ENCODE peak calls at places on chromosome 3, in eight cellular contexts. One of them, this sample, is unnamed.

GRCh38 chr3:107913671-107914070 is 177.2 kb downstream of the CD47 start:
- ATAC-seq in activated CD8-positive, alpha-beta T cell treated with anti-CD3 and anti-CD28 coated beads for 36 hours: no peak
- ATAC-seq in central memory CD8-positive, alpha-beta T cell: no peak
- ATAC-seq in A549: no peak
- ATAC-seq in T-cell: no peak
- ATAC-seq in Panc1: no peak
- ATAC-seq in right cardiac atrium: no peak
- ATAC-seq in activated naive CD4-positive, alpha-beta T cell treated with anti-CD3 and anti-CD28 coated beads, Interleukin-2, amount 50 U/mL, for 72 hours: no peak
- ATAC-seq in this sample: no peak

GRCh38 chr3:115470254-115470653 is 153.1 kb upstream of the GAP43 start:
- ATAC-seq in activated CD8-positive, alpha-beta T cell treated with anti-CD3 and anti-CD28 coated beads for 36 hours: no peak
- ATAC-seq in central memory CD8-positive, alpha-beta T cell: no peak
- ATAC-seq in A549: no peak
- ATAC-seq in T-cell: no peak
- ATAC-seq in Panc1: no peak
- ATAC-seq in right cardiac atrium: no peak
- ATAC-seq in activated naive CD4-positive, alpha-beta T cell treated with anti-CD3 and anti-CD28 coated beads, Interleukin-2, amount 50 U/mL, for 72 hours: no peak
- ATAC-seq in this sample: no peak

GRCh38 chr3:188760408-188760807 is 411.4 kb upstream of the TPRG1 start:
- ATAC-seq in activated CD8-positive, alpha-beta T cell treated with anti-CD3 and anti-CD28 coated beads for 36 hours: no peak
- ATAC-seq in central memory CD8-positive, alpha-beta T cell: no peak
- ATAC-seq in A549: no peak
- ATAC-seq in T-cell: no peak
- ATAC-seq in Panc1: no peak
- ATAC-seq in right cardiac atrium: no peak
- ATAC-seq in activated naive CD4-positive, alpha-beta T cell treated with anti-CD3 and anti-CD28 coated beads, Interleukin-2, amount 50 U/mL, for 72 hours: no peak
- ATAC-seq in this sample: no peak

GRCh38 chr3:377158-377561 is 180.6 kb downstream of the CHL1 start:
- ATAC-seq in activated CD8-positive, alpha-beta T cell treated with anti-CD3 and anti-CD28 coated beads for 36 hours: no peak
- ATAC-seq in central memory CD8-positive, alpha-beta T cell: no peak
- ATAC-seq in A549: peak; percentile 81
- ATAC-seq in T-cell: no peak
- ATAC-seq in Panc1: no peak
- ATAC-seq in right cardiac atrium: no peak
- ATAC-seq in activated naive CD4-positive, alpha-beta T cell treated with anti-CD3 and anti-CD28 coated beads, Interleukin-2, amount 50 U/mL, for 72 hours: no peak
- ATAC-seq in this sample: no peak

GRCh38 chr3:46935168-46935858 is 41.2 kb downstream of the CCDC12 start:
- ATAC-seq in activated CD8-positive, alpha-beta T cell treated with anti-CD3 and anti-CD28 coated beads for 36 hours: peak; percentile 29
- ATAC-seq in central memory CD8-positive, alpha-beta T cell: no peak
- ATAC-seq in A549: peak; percentile 92
- ATAC-seq in T-cell: no peak
- ATAC-seq in Panc1: peak; percentile 87
- ATAC-seq in right cardiac atrium: peak; percentile 93
- ATAC-seq in activated naive CD4-positive, alpha-beta T cell treated with anti-CD3 and anti-CD28 coated beads, Interleukin-2, amount 50 U/mL, for 72 hours: no peak
- ATAC-seq in this sample: no peak

GRCh38 chr3:37202035-37202434 is 27.7 kb upstream of the LRRFIP2 start:
- ATAC-seq in activated CD8-positive, alpha-beta T cell treated with anti-CD3 and anti-CD28 coated beads for 36 hours: no peak
- ATAC-seq in central memory CD8-positive, alpha-beta T cell: no peak
- ATAC-seq in A549: no peak
- ATAC-seq in T-cell: no peak
- ATAC-seq in Panc1: no peak
- ATAC-seq in right cardiac atrium: peak; percentile 48
- ATAC-seq in activated naive CD4-positive, alpha-beta T cell treated with anti-CD3 and anti-CD28 coated beads, Interleukin-2, amount 50 U/mL, for 72 hours: no peak
- ATAC-seq in this sample: no peak

GRCh38 chr3:12186515-12187286 is 28.0 kb upstream of the TIMP4 start:
- ATAC-seq in activated CD8-positive, alpha-beta T cell treated with anti-CD3 and anti-CD28 coated beads for 36 hours: no peak
- ATAC-seq in central memory CD8-positive, alpha-beta T cell: no peak
- ATAC-seq in A549: no peak
- ATAC-seq in T-cell: no peak
- ATAC-seq in Panc1: no peak
- ATAC-seq in right cardiac atrium: no peak
- ATAC-seq in activated naive CD4-positive, alpha-beta T cell treated with anti-CD3 and anti-CD28 coated beads, Interleukin-2, amount 50 U/mL, for 72 hours: no peak
- ATAC-seq in this sample: no peak

GRCh38 chr3:105656607-105657504 is 212.0 kb downstream of the CBLB start:
- ATAC-seq in activated CD8-positive, alpha-beta T cell treated with anti-CD3 and anti-CD28 coated beads for 36 hours: no peak
- ATAC-seq in central memory CD8-positive, alpha-beta T cell: no peak
- ATAC-seq in A549: no peak
- ATAC-seq in T-cell: no peak
- ATAC-seq in Panc1: no peak
- ATAC-seq in right cardiac atrium: no peak
- ATAC-seq in activated naive CD4-positive, alpha-beta T cell treated with anti-CD3 and anti-CD28 coated beads, Interleukin-2, amount 50 U/mL, for 72 hours: no peak
- ATAC-seq in this sample: no peak

GRCh38 chr3:33006081-33006480 is 54.6 kb downstream of the CCR4 start:
- ATAC-seq in activated CD8-positive, alpha-beta T cell treated with anti-CD3 and anti-CD28 coated beads for 36 hours: no peak
- ATAC-seq in central memory CD8-positive, alpha-beta T cell: peak; percentile 59
- ATAC-seq in A549: no peak
- ATAC-seq in T-cell: peak; percentile 57
- ATAC-seq in Panc1: no peak
- ATAC-seq in right cardiac atrium: no peak
- ATAC-seq in activated naive CD4-positive, alpha-beta T cell treated with anti-CD3 and anti-CD28 coated beads, Interleukin-2, amount 50 U/mL, for 72 hours: peak; percentile 36
- ATAC-seq in this sample: no peak

GRCh38 chr3:188000361-188000861 is 153.5 kb upstream of the LPP start:
- ATAC-seq in activated CD8-positive, alpha-beta T cell treated with anti-CD3 and anti-CD28 coated beads for 36 hours: peak; percentile 25
- ATAC-seq in central memory CD8-positive, alpha-beta T cell: peak; percentile 44
- ATAC-seq in A549: no peak
- ATAC-seq in T-cell: peak; percentile 34
- ATAC-seq in Panc1: no peak
- ATAC-seq in right cardiac atrium: peak; percentile 40
- ATAC-seq in activated naive CD4-positive, alpha-beta T cell treated with anti-CD3 and anti-CD28 coated beads, Interleukin-2, amount 50 U/mL, for 72 hours: peak; percentile 12
- ATAC-seq in this sample: no peak

GRCh38 chr3:14124223-14124614 is 451 bp downstream of the CHCHD4 start:
- ATAC-seq in activated CD8-positive, alpha-beta T cell treated with anti-CD3 and anti-CD28 coated beads for 36 hours: peak; percentile 19
- ATAC-seq in central memory CD8-positive, alpha-beta T cell: peak; percentile 17
- ATAC-seq in A549: peak; percentile 42
- ATAC-seq in T-cell: peak; percentile 67
- ATAC-seq in Panc1: peak; percentile 66
- ATAC-seq in right cardiac atrium: peak; percentile 45
- ATAC-seq in activated naive CD4-positive, alpha-beta T cell treated with anti-CD3 and anti-CD28 coated beads, Interleukin-2, amount 50 U/mL, for 72 hours: peak; percentile 35
- ATAC-seq in this sample: peak; percentile 84

GRCh38 chr3:129429597-129429996 is 1.2 kb upstream of the EFCAB12 start:
- ATAC-seq in activated CD8-positive, alpha-beta T cell treated with anti-CD3 and anti-CD28 coated beads for 36 hours: no peak
- ATAC-seq in central memory CD8-positive, alpha-beta T cell: no peak
- ATAC-seq in A549: no peak
- ATAC-seq in T-cell: no peak
- ATAC-seq in Panc1: no peak
- ATAC-seq in right cardiac atrium: no peak
- ATAC-seq in activated naive CD4-positive, alpha-beta T cell treated with anti-CD3 and anti-CD28 coated beads, Interleukin-2, amount 50 U/mL, for 72 hours: no peak
- ATAC-seq in this sample: no peak

GRCh38 chr3:145116769-145117168 is 1044.2 kb downstream of the PLOD2 start:
- ATAC-seq in activated CD8-positive, alpha-beta T cell treated with anti-CD3 and anti-CD28 coated beads for 36 hours: no peak
- ATAC-seq in central memory CD8-positive, alpha-beta T cell: no peak
- ATAC-seq in A549: no peak
- ATAC-seq in T-cell: no peak
- ATAC-seq in Panc1: no peak
- ATAC-seq in right cardiac atrium: no peak
- ATAC-seq in activated naive CD4-positive, alpha-beta T cell treated with anti-CD3 and anti-CD28 coated beads, Interleukin-2, amount 50 U/mL, for 72 hours: no peak
- ATAC-seq in this sample: no peak

GRCh38 chr3:155517907-155518306 is 224.4 kb upstream of the STRIT1 start:
- ATAC-seq in activated CD8-positive, alpha-beta T cell treated with anti-CD3 and anti-CD28 coated beads for 36 hours: no peak
- ATAC-seq in central memory CD8-positive, alpha-beta T cell: no peak
- ATAC-seq in A549: no peak
- ATAC-seq in T-cell: no peak
- ATAC-seq in Panc1: no peak
- ATAC-seq in right cardiac atrium: no peak
- ATAC-seq in activated naive CD4-positive, alpha-beta T cell treated with anti-CD3 and anti-CD28 coated beads, Interleukin-2, amount 50 U/mL, for 72 hours: no peak
- ATAC-seq in this sample: no peak

GRCh38 chr3:152353578-152353977 is 84.8 kb downstream of the MBNL1 start:
- ATAC-seq in activated CD8-positive, alpha-beta T cell treated with anti-CD3 and anti-CD28 coated beads for 36 hours: no peak
- ATAC-seq in central memory CD8-positive, alpha-beta T cell: no peak
- ATAC-seq in A549: no peak
- ATAC-seq in T-cell: no peak
- ATAC-seq in Panc1: no peak
- ATAC-seq in right cardiac atrium: no peak
- ATAC-seq in activated naive CD4-positive, alpha-beta T cell treated with anti-CD3 and anti-CD28 coated beads, Interleukin-2, amount 50 U/mL, for 72 hours: no peak
- ATAC-seq in this sample: no peak

GRCh38 chr3:163185721-163186350 is 1689.2 kb downstream of the OTOL1 start:
- ATAC-seq in activated CD8-positive, alpha-beta T cell treated with anti-CD3 and anti-CD28 coated beads for 36 hours: no peak
- ATAC-seq in central memory CD8-positive, alpha-beta T cell: no peak
- ATAC-seq in A549: no peak
- ATAC-seq in T-cell: no peak
- ATAC-seq in Panc1: no peak
- ATAC-seq in right cardiac atrium: no peak
- ATAC-seq in activated naive CD4-positive, alpha-beta T cell treated with anti-CD3 and anti-CD28 coated beads, Interleukin-2, amount 50 U/mL, for 72 hours: no peak
- ATAC-seq in this sample: no peak

GRCh38 chr3:71916747-71917369 is 131.9 kb upstream of the PROK2 start:
- ATAC-seq in activated CD8-positive, alpha-beta T cell treated with anti-CD3 and anti-CD28 coated beads for 36 hours: no peak
- ATAC-seq in central memory CD8-positive, alpha-beta T cell: no peak
- ATAC-seq in A549: no peak
- ATAC-seq in T-cell: no peak
- ATAC-seq in Panc1: no peak
- ATAC-seq in right cardiac atrium: peak; percentile 43
- ATAC-seq in activated naive CD4-positive, alpha-beta T cell treated with anti-CD3 and anti-CD28 coated beads, Interleukin-2, amount 50 U/mL, for 72 hours: no peak
- ATAC-seq in this sample: no peak

GRCh38 chr3:134244921-134245320 is 5.7 kb downstream of the RYK start:
- ATAC-seq in activated CD8-positive, alpha-beta T cell treated with anti-CD3 and anti-CD28 coated beads for 36 hours: no peak
- ATAC-seq in central memory CD8-positive, alpha-beta T cell: no peak
- ATAC-seq in A549: no peak
- ATAC-seq in T-cell: no peak
- ATAC-seq in Panc1: no peak
- ATAC-seq in right cardiac atrium: no peak
- ATAC-seq in activated naive CD4-positive, alpha-beta T cell treated with anti-CD3 and anti-CD28 coated beads, Interleukin-2, amount 50 U/mL, for 72 hours: no peak
- ATAC-seq in this sample: no peak

GRCh38 chr3:112555535-112556170 is 6.1 kb downstream of the ATG3 start:
- ATAC-seq in activated CD8-positive, alpha-beta T cell treated with anti-CD3 and anti-CD28 coated beads for 36 hours: no peak
- ATAC-seq in central memory CD8-positive, alpha-beta T cell: peak; percentile 52
- ATAC-seq in A549: no peak
- ATAC-seq in T-cell: no peak
- ATAC-seq in Panc1: no peak
- ATAC-seq in right cardiac atrium: no peak
- ATAC-seq in activated naive CD4-positive, alpha-beta T cell treated with anti-CD3 and anti-CD28 coated beads, Interleukin-2, amount 50 U/mL, for 72 hours: no peak
- ATAC-seq in this sample: no peak

GRCh38 chr3:185082149-185082548 is 70.7 kb downstream of the C3orf70 start:
- ATAC-seq in activated CD8-positive, alpha-beta T cell treated with anti-CD3 and anti-CD28 coated beads for 36 hours: no peak
- ATAC-seq in central memory CD8-positive, alpha-beta T cell: no peak
- ATAC-seq in A549: no peak
- ATAC-seq in T-cell: no peak
- ATAC-seq in Panc1: no peak
- ATAC-seq in right cardiac atrium: no peak
- ATAC-seq in activated naive CD4-positive, alpha-beta T cell treated with anti-CD3 and anti-CD28 coated beads, Interleukin-2, amount 50 U/mL, for 72 hours: no peak
- ATAC-seq in this sample: peak; percentile 24

GRCh38 chr3:20574746-20575145 is 388.7 kb upstream of the SGO1 start:
- ATAC-seq in activated CD8-positive, alpha-beta T cell treated with anti-CD3 and anti-CD28 coated beads for 36 hours: no peak
- ATAC-seq in central memory CD8-positive, alpha-beta T cell: no peak
- ATAC-seq in A549: no peak
- ATAC-seq in T-cell: no peak
- ATAC-seq in Panc1: no peak
- ATAC-seq in right cardiac atrium: no peak
- ATAC-seq in activated naive CD4-positive, alpha-beta T cell treated with anti-CD3 and anti-CD28 coated beads, Interleukin-2, amount 50 U/mL, for 72 hours: no peak
- ATAC-seq in this sample: no peak

GRCh38 chr3:152348436-152349177 is 79.9 kb downstream of the MBNL1 start:
- ATAC-seq in activated CD8-positive, alpha-beta T cell treated with anti-CD3 and anti-CD28 coated beads for 36 hours: no peak
- ATAC-seq in central memory CD8-positive, alpha-beta T cell: no peak
- ATAC-seq in A549: no peak
- ATAC-seq in T-cell: no peak
- ATAC-seq in Panc1: no peak
- ATAC-seq in right cardiac atrium: no peak
- ATAC-seq in activated naive CD4-positive, alpha-beta T cell treated with anti-CD3 and anti-CD28 coated beads, Interleukin-2, amount 50 U/mL, for 72 hours: no peak
- ATAC-seq in this sample: no peak

GRCh38 chr3:137148406-137148805 is 190.6 kb downstream of the IL20RB start:
- ATAC-seq in activated CD8-positive, alpha-beta T cell treated with anti-CD3 and anti-CD28 coated beads for 36 hours: no peak
- ATAC-seq in central memory CD8-positive, alpha-beta T cell: no peak
- ATAC-seq in A549: no peak
- ATAC-seq in T-cell: no peak
- ATAC-seq in Panc1: no peak
- ATAC-seq in right cardiac atrium: no peak
- ATAC-seq in activated naive CD4-positive, alpha-beta T cell treated with anti-CD3 and anti-CD28 coated beads, Interleukin-2, amount 50 U/mL, for 72 hours: no peak
- ATAC-seq in this sample: no peak

GRCh38 chr3:195250473-195251251 is 20.3 kb downstream of the XXYLT1 start:
- ATAC-seq in activated CD8-positive, alpha-beta T cell treated with anti-CD3 and anti-CD28 coated beads for 36 hours: peak; percentile 74
- ATAC-seq in central memory CD8-positive, alpha-beta T cell: no peak
- ATAC-seq in A549: no peak
- ATAC-seq in T-cell: peak; percentile 50
- ATAC-seq in Panc1: no peak
- ATAC-seq in right cardiac atrium: peak; percentile 37
- ATAC-seq in activated naive CD4-positive, alpha-beta T cell treated with anti-CD3 and anti-CD28 coated beads, Interleukin-2, amount 50 U/mL, for 72 hours: peak; percentile 66
- ATAC-seq in this sample: peak; percentile 62

GRCh38 chr3:96331341-96331740 is 483.1 kb upstream of the EPHA6 start:
- ATAC-seq in activated CD8-positive, alpha-beta T cell treated with anti-CD3 and anti-CD28 coated beads for 36 hours: no peak
- ATAC-seq in central memory CD8-positive, alpha-beta T cell: no peak
- ATAC-seq in A549: no peak
- ATAC-seq in T-cell: no peak
- ATAC-seq in Panc1: no peak
- ATAC-seq in right cardiac atrium: no peak
- ATAC-seq in activated naive CD4-positive, alpha-beta T cell treated with anti-CD3 and anti-CD28 coated beads, Interleukin-2, amount 50 U/mL, for 72 hours: no peak
- ATAC-seq in this sample: no peak

GRCh38 chr3:16004812-16005211 is 169.7 kb upstream of the GALNT15 start:
- ATAC-seq in activated CD8-positive, alpha-beta T cell treated with anti-CD3 and anti-CD28 coated beads for 36 hours: no peak
- ATAC-seq in central memory CD8-positive, alpha-beta T cell: no peak
- ATAC-seq in A549: no peak
- ATAC-seq in T-cell: no peak
- ATAC-seq in Panc1: no peak
- ATAC-seq in right cardiac atrium: no peak
- ATAC-seq in activated naive CD4-positive, alpha-beta T cell treated with anti-CD3 and anti-CD28 coated beads, Interleukin-2, amount 50 U/mL, for 72 hours: no peak
- ATAC-seq in this sample: no peak

GRCh38 chr3:103992469-103992868 is 1374.2 kb upstream of the ALCAM start:
- ATAC-seq in activated CD8-positive, alpha-beta T cell treated with anti-CD3 and anti-CD28 coated beads for 36 hours: no peak
- ATAC-seq in central memory CD8-positive, alpha-beta T cell: no peak
- ATAC-seq in A549: no peak
- ATAC-seq in T-cell: no peak
- ATAC-seq in Panc1: no peak
- ATAC-seq in right cardiac atrium: no peak
- ATAC-seq in activated naive CD4-positive, alpha-beta T cell treated with anti-CD3 and anti-CD28 coated beads, Interleukin-2, amount 50 U/mL, for 72 hours: no peak
- ATAC-seq in this sample: peak; percentile 24

GRCh38 chr3:128168830-128169229 is 15.5 kb downstream of the EEFSEC start:
- ATAC-seq in activated CD8-positive, alpha-beta T cell treated with anti-CD3 and anti-CD28 coated beads for 36 hours: no peak
- ATAC-seq in central memory CD8-positive, alpha-beta T cell: no peak
- ATAC-seq in A549: no peak
- ATAC-seq in T-cell: no peak
- ATAC-seq in Panc1: no peak
- ATAC-seq in right cardiac atrium: no peak
- ATAC-seq in activated naive CD4-positive, alpha-beta T cell treated with anti-CD3 and anti-CD28 coated beads, Interleukin-2, amount 50 U/mL, for 72 hours: no peak
- ATAC-seq in this sample: no peak

GRCh38 chr3:55330756-55331155 is 156.3 kb downstream of the WNT5A start:
- ATAC-seq in activated CD8-positive, alpha-beta T cell treated with anti-CD3 and anti-CD28 coated beads for 36 hours: no peak
- ATAC-seq in central memory CD8-positive, alpha-beta T cell: no peak
- ATAC-seq in A549: no peak
- ATAC-seq in T-cell: no peak
- ATAC-seq in Panc1: no peak
- ATAC-seq in right cardiac atrium: no peak
- ATAC-seq in activated naive CD4-positive, alpha-beta T cell treated with anti-CD3 and anti-CD28 coated beads, Interleukin-2, amount 50 U/mL, for 72 hours: no peak
- ATAC-seq in this sample: no peak

GRCh38 chr3:67461667-67462142 is 192.7 kb downstream of the SUCLG2 start:
- ATAC-seq in activated CD8-positive, alpha-beta T cell treated with anti-CD3 and anti-CD28 coated beads for 36 hours: no peak
- ATAC-seq in central memory CD8-positive, alpha-beta T cell: no peak
- ATAC-seq in A549: no peak
- ATAC-seq in T-cell: no peak
- ATAC-seq in Panc1: no peak
- ATAC-seq in right cardiac atrium: no peak
- ATAC-seq in activated naive CD4-positive, alpha-beta T cell treated with anti-CD3 and anti-CD28 coated beads, Interleukin-2, amount 50 U/mL, for 72 hours: peak; percentile 70
- ATAC-seq in this sample: no peak

GRCh38 chr3:45618081-45618509 is 23.5 kb downstream of the LIMD1 start:
- ATAC-seq in activated CD8-positive, alpha-beta T cell treated with anti-CD3 and anti-CD28 coated beads for 36 hours: no peak
- ATAC-seq in central memory CD8-positive, alpha-beta T cell: no peak
- ATAC-seq in A549: peak; percentile 91
- ATAC-seq in T-cell: no peak
- ATAC-seq in Panc1: peak; percentile 93
- ATAC-seq in right cardiac atrium: peak; percentile 43
- ATAC-seq in activated naive CD4-positive, alpha-beta T cell treated with anti-CD3 and anti-CD28 coated beads, Interleukin-2, amount 50 U/mL, for 72 hours: no peak
- ATAC-seq in this sample: no peak